ENCODE peak calls at places on chromosome 12, in six cellular contexts. X, Q, S, F, N and O are unnamed samples.

GRCh38 chr12:71415336-71416231 is 24.0 kb upstream of the LGR5 start:
- DNase-seq in X (no peak), Q (peak), S (peak), F (peak), N (peak), O (peak)

GRCh38 chr12:48104531-48104930 is 1.3 kb downstream of the SENP1 start:
- DNase-seq in X (no peak), Q (no peak), S (no peak), F (peak), N (no peak), O (no peak)

GRCh38 chr12:6996040-6996441 is 22.2 kb downstream of the LPCAT3 start:
- DNase-seq in X (no peak), Q (no peak), S (peak), F (peak), N (no peak), O (peak)

GRCh38 chr12:113146999-113147398 is 2.5 kb upstream of the CFAP73 start:
- DNase-seq in X (no peak), Q (no peak), S (no peak), F (no peak), N (no peak), O (no peak)

GRCh38 chr12:106219043-106219442 is 28.8 kb downstream of the CKAP4 start:
- DNase-seq in X (no peak), Q (no peak), S (no peak), F (no peak), N (no peak), O (peak)

GRCh38 chr12:52335598-52336262 is 14.5 kb upstream of the KRT83 start:
- DNase-seq in X (no peak), Q (no peak), S (no peak), F (no peak), N (peak), O (peak)

GRCh38 chr12:124504273-124505000 is 63.0 kb downstream of the NCOR2 start:
- DNase-seq in X (no peak), Q (no peak), S (no peak), F (no peak), N (no peak), O (no peak)

GRCh38 chr12:52250048-52250990 is 17.3 kb downstream of the KRT7 start:
- DNase-seq in X (no peak), Q (no peak), S (no peak), F (no peak), N (peak), O (peak)

GRCh38 chr12:110782068-110782467 is 39.4 kb upstream of the PPP1CC start:
- DNase-seq in X (no peak), Q (no peak), S (no peak), F (no peak), N (no peak), O (no peak)

GRCh38 chr12:47360771-47361388 is 281.1 kb upstream of the AMIGO2 start:
- DNase-seq in X (no peak), Q (peak), S (no peak), F (no peak), N (no peak), O (no peak)

GRCh38 chr12:55899035-55899434 is 28.7 kb downstream of the PYM1 start:
- DNase-seq in X (no peak), Q (no peak), S (peak), F (no peak), N (no peak), O (no peak)

GRCh38 chr12:76623929-76624328 is 64.4 kb upstream of the OSBPL8 start:
- DNase-seq in X (no peak), Q (peak), S (peak), F (peak), N (no peak), O (no peak)

GRCh38 chr12:131916306-131917138 is 12.6 kb upstream of the PUS1 start:
- DNase-seq in X (no peak), Q (no peak), S (no peak), F (no peak), N (no peak), O (no peak)

GRCh38 chr12:132736913-132737312 is 24.7 kb downstream of the ANKLE2 start:
- DNase-seq in X (no peak), Q (no peak), S (no peak), F (no peak), N (no peak), O (no peak)

GRCh38 chr12:95553202-95553943 is 2.1 kb upstream of the USP44 start:
- DNase-seq in X (no peak), Q (no peak), S (no peak), F (no peak), N (peak), O (no peak)

DNA sequence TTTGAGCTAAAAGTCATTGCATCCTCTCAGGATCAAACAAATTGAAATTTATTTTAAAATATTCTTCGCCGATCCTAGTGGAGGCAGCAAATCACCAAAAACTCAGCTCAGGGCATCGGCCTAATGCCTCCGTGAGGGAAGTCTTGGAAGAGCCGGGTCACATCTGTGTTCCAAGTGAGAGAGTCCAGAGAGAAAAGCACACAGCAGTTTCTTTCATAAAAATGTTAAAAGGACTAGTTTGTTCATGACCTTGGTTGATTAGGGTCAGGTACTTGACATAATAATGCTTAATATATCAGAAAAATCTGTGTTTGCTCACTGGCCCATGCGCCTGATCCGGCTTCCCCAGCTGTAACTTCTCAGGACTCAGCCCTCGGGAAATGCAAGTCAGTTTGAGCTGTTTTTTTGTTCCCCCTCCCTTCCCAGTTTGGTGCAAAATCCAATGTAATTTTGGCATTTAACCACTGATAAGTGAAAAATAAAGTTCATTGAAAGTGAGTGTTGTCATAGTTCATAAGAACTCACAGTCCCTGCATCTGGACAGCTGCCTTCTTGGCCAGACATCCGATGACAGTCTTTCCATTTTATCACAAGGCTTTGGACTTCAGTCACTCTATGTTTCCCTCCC is 161.7 kb downstream of the CAND1 start:
- DNase-seq in X (no peak), Q (no peak), S (peak), F (no peak), N (no peak), O (no peak)
- TF ChIP-seq CTCF in X (peak), Q (no peak), S (peak), F (no peak), N (no peak), O (no peak)

DNA sequence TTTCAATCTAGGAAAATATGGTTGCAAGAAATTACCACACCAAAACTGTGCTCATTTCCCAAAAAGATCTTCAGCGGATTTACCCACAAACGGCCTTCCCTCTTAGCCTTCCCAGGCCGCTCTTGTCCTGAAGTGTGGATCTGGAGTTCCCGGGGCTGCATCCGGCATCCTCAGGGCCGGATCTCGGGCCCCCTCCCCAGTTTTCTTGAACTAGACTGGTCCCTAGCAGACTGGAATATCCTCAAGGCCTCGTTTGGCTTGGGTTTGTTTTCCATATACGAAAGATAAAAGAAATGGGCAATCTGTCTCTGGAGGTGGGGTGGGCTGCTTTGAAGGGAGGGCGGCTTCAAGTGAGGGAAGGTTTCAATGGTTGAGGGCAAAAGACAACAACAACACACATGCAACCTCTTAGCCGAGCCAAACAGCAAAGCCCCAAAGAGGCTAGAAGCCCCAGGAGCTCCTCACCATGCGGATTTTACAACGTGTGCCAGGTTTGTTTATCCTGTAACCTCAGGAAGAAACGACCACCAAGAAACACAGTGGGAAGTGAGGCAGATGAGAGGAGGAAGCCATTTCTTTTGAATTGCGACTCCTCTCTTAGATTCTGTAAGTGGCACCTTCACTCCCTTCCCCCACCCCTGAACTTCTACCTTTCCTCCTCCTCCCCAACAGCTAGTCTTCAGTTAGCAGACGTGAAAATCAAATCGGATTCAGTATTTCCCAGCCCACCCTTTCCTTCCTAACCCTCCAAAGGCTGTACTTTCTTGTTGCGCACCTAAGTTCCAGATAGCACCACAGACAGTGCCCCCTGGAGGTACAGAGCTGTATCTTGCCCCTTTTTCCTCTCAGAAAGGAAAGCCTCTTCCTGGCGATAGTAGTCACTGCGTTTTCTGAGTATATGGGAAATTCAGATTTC is 2.6 kb downstream of the MYF6 start:
- DNase-seq in X (no peak), Q (no peak), S (no peak), F (no peak), N (no peak), O (peak)
- TF ChIP-seq CTCF in X (no peak), Q (peak), S (peak), F (peak), N (peak), O (peak)

DNA sequence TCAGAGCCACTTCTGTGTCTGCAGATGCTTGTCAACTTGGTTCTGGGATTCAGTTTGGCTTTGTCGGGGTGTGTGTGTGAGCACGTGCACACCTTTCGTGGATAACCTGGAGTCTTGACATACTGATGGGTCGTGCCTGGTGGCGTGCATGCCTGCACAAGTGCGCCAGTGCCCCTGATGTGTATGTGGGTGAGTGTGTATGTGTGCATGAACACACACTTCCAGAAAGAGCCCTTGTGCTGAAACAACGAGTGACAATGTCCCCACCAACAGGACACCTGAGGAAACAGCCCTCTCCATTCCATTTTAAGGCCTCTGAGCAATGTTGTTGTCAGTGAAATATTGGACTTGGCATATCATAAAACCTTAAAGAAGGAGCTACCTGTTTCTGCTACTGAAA is 53.9 kb downstream of the SMUG1 start:
- DNase-seq in X (no peak), Q (no peak), S (no peak), F (no peak), N (peak), O (no peak)
- TF ChIP-seq CTCF in X (no peak), Q (no peak), S (no peak), F (no peak), N (no peak), O (no peak)

GRCh38 chr12:104050436-104050835 is 449 bp upstream of the GLT8D2 start:
- DNase-seq in X (no peak), Q (no peak), S (peak), F (no peak), N (no peak), O (no peak)
- TF ChIP-seq CTCF in X (no peak), Q (no peak), S (no peak), F (no peak), N (no peak), O (no peak)

DNA sequence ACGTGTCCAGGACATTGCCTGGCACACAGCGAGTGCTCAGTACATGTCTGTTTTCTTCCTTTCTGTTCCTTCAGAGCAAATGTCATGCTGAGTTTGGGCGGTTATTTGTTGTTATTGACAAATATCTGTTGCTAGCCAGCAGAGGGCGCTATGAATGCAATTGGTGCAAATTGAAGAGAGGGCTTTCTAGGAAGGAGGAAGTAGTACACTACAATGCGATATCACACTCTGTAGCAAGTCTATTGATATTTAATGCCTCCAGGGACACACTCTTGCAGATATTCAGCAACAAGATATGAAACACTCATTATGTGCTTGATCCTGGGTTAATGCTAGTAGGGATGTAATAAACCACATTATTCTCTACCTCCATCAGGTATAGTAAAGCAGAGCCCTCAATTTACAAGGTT is 267.3 kb upstream of the SRRM4 start:
- DNase-seq in X (peak), Q (no peak), S (no peak), F (peak), N (peak), O (peak)
- TF ChIP-seq CTCF in X (peak), Q (peak), S (peak), F (peak), N (peak), O (no peak)

DNA sequence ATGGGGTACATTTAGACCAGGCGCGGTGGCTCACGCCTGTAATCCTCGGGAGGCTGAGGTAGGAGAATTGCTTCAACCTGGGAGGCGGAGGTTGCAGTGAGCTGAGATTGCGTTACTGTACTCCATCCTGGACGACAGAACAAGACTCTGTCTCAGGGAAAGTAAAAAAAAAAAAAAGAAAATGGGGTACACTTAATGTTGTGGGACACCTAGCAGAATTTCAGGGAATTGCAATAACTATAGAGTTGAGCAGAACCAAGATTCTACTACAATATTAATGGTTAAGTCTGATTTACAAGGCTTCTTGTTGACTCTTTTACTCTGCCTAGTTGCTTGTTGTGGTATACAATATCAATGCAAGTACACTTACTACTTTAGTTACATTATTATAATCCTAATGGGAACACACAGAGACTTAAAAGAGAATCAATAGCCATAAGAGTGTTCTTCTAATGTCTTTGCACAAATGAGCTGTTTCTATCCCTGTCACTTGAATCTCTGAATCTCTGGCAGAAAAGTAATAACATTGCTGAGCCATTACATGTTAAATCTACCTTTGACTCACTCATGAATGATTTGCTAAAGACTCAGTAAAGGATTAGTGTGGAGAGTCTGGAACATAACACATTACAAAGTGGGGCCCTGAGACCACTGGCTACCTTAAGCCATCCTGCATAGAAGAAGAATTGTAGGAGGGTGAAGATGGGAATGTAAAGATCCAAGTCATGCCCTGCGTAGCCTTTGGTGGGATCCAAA is 22.7 kb downstream of the BEST3 start:
- DNase-seq in X (no peak), Q (no peak), S (no peak), F (peak), N (no peak), O (no peak)
- TF ChIP-seq CTCF in X (no peak), Q (no peak), S (peak), F (peak), N (no peak), O (peak)

GRCh38 chr12:45890276-45890675 is 100.1 kb downstream of the SCAF11 start:
- DNase-seq in X (no peak), Q (no peak), S (no peak), F (no peak), N (no peak), O (no peak)
- TF ChIP-seq CTCF in X (no peak), Q (no peak), S (no peak), F (no peak), N (no peak), O (no peak)